ENCODE peak calls at places on chromosomes 3 and 15, in six cellular contexts. W, F, C, K, M and H are unnamed samples.
A peak's percentile ranks its signal among the peaks of the same experiment; 100 is the strongest.

GRCh38 chr3:164095949-164096348 is 982.3 kb downstream of the SI start:
- DNase-seq in W (no peak), F (no peak), C (no peak), K (no peak), M (no peak), H (no peak)

GRCh38 chr3:43185656-43186375 is 79.9 kb upstream of the POMGNT2 start:
- DNase-seq in W (no peak), F (no peak), C (no peak), K (peak; percentile 54), M (no peak), H (no peak)

GRCh38 chr15:45549831-45550230 is 27.3 kb upstream of the SLC30A4 start:
- DNase-seq in W (no peak), F (no peak), C (no peak), K (peak; percentile 52), M (no peak), H (no peak)

GRCh38 chr15:94671845-94672524 is 440.6 kb downstream of the MCTP2 start:
- DNase-seq in W (peak; percentile 79), F (no peak), C (peak; percentile 6), K (no peak), M (no peak), H (no peak)

GRCh38 chr3:175890056-175890455 is 1030.9 kb downstream of the NAALADL2 start:
- DNase-seq in W (no peak), F (no peak), C (no peak), K (no peak), M (no peak), H (no peak)

GRCh38 chr15:83670628-83671027 is 16.7 kb downstream of the ADAMTSL3 start:
- DNase-seq in W (no peak), F (no peak), C (no peak), K (no peak), M (no peak), H (no peak)

GRCh38 chr3:152885066-152885465 is 50.1 kb downstream of the P2RY1 start:
- DNase-seq in W (no peak), F (no peak), C (no peak), K (no peak), M (no peak), H (no peak)

GRCh38 chr15:20340931-20341661 is 200.5 kb downstream of the GOLGA6L6 start:
- DNase-seq in W (peak; percentile 97), F (peak; percentile 100), C (no peak), K (no peak), M (no peak), H (peak; percentile 92)

GRCh38 chr3:8501388-8502131 is at the start of gene LMCD1:
- DNase-seq in W (peak; percentile 98), F (peak; percentile 97), C (peak; percentile 97), K (peak; percentile 67), M (peak; percentile 75), H (peak; percentile 96)